ENCODE peak calls at places on chromosomes 5 and 9, in four cellular contexts. J is CD8-positive, alpha-beta T cell; S is AG04449; C is breast epithelium. E is an unnamed sample.

GRCh38 chr9:11088826-11089374 is 476.1 kb upstream of the PTPRD start:
- DNase-seq in J (no peak), S (no peak), C (no peak), E (no peak)

GRCh38 chr5:137344723-137345322 is 154.3 kb downstream of the SPOCK1 start:
- DNase-seq in J (no peak), S (no peak), C (no peak), E (no peak)

GRCh38 chr5:126808619-126809018 is 31.7 kb downstream of the LMNB1 start:
- DNase-seq in J (no peak), S (no peak), C (no peak), E (no peak)

GRCh38 chr5:76941000-76941399 is 11.8 kb upstream of the CRHBP start:
- DNase-seq in J (no peak), S (no peak), C (no peak), E (no peak)

GRCh38 chr5:159263569-159263905 is 447 bp downstream of the UBLCP1 start:
- DNase-seq in J (no peak), S (no peak), C (no peak), E (no peak)

GRCh38 chr9:5578698-5579085 is 50.2 kb upstream of the RIC1 start:
- DNase-seq in J (no peak), S (no peak), C (no peak), E (no peak)

GRCh38 chr5:169550227-169550626 is 33.3 kb upstream of the SPDL1 start:
- DNase-seq in J (no peak), S (no peak), C (no peak), E (no peak)

GRCh38 chr9:69931340-69931739 is 110.7 kb downstream of the CFAP95 start:
- DNase-seq in J (no peak), S (no peak), C (no peak), E (no peak)

GRCh38 chr9:110729628-110730027 is 61.0 kb downstream of the MUSK start:
- DNase-seq in J (no peak), S (no peak), C (no peak), E (no peak)

GRCh38 chr9:76927540-76928240 is 21.8 kb upstream of the PRUNE2 start:
- DNase-seq in J (no peak), S (no peak), C (no peak), E (no peak)

GRCh38 chr5:32102254-32102653 is 71.9 kb downstream of the GOLPH3 start:
- DNase-seq in J (no peak), S (no peak), C (no peak), E (no peak)

GRCh38 chr9:131103024-131103423 is 6.7 kb downstream of the AIF1L start:
- DNase-seq in J (no peak), S (no peak), C (no peak), E (no peak)
- H3K4me3 ChIP-seq in J (no peak overlapping the region), S (no peak overlapping the region), C (no peak overlapping the region), E (no peak overlapping the region)

GRCh38 chr9:136645903-136646754 is 16.6 kb upstream of the EGFL7 start:
- DNase-seq in J (no peak), S (no peak), C (no peak), E (peak; percentile 18)
- TF ChIP-seq CTCF in J (no peak), S (no peak), C (no peak), E (no peak)

GRCh38 chr9:19378647-19379046 is 1.4 kb downstream of the RPS6 start:
- DNase-seq in J (no peak), S (no peak), C (no peak), E (no peak)
- H3K4me3 ChIP-seq in J (peak overlapping the region; percentile 90), S (peak overlapping the region; percentile 86), C (peak overlapping the region; percentile 79), E (peak overlapping the region; percentile 69)

GRCh38 chr5:21823588-21823987 is 1029.6 kb downstream of the CDH12 start:
- DNase-seq in J (no peak), S (no peak), C (no peak), E (no peak)

GRCh38 chr5:21820527-21820926 is 1032.6 kb downstream of the CDH12 start:
- DNase-seq in J (no peak), S (no peak), C (no peak), E (no peak)

GRCh38 chr5:21823076-21823574 is 1030.0 kb downstream of the CDH12 start:
- DNase-seq in J (no peak), S (no peak), C (no peak), E (no peak)

GRCh38 chr5:21817668-21818419 is 1035.3 kb downstream of the CDH12 start:
- DNase-seq in J (no peak), S (no peak), C (no peak), E (no peak)
- TF ChIP-seq CTCF in J (no peak), S (no peak), C (peak; percentile 33), E (no peak)

GRCh38 chr9:127263664-127264063 is 910 bp upstream of the GARNL3 start:
- DNase-seq in J (no peak), S (no peak), C (no peak), E (no peak)
- H3K4me3 ChIP-seq in J (no peak overlapping the region), S (no peak overlapping the region), C (no peak overlapping the region), E (no peak overlapping the region)

E was measured in pancreas.